ENCODE peak calls at places on chromosomes 2 and 18, in six cellular contexts. G, S, Y, B, D and X are unnamed samples.

GRCh38 chr2:147818741-147819140 is 26.1 kb upstream of the ACVR2A start:
- DNase-seq in G (no peak), S (no peak), Y (no peak), B (no peak), D (no peak), X (peak; percentile 42)

GRCh38 chr2:206783718-206784117 is 18.3 kb downstream of the FASTKD2 start:
- DNase-seq in G (no peak), S (no peak), Y (no peak), B (no peak), D (no peak), X (no peak)

GRCh38 chr2:28366496-28367282 is 26.0 kb upstream of the FOSL2 start:
- DNase-seq in G (no peak), S (no peak), Y (no peak), B (peak; percentile 40), D (peak; percentile 29), X (no peak)

GRCh38 chr2:172751564-172751963 is 15.9 kb downstream of the RAPGEF4 start:
- DNase-seq in G (no peak), S (no peak), Y (no peak), B (no peak), D (no peak), X (no peak)

GRCh38 chr2:201939366-201939985 is 94.2 kb upstream of the FZD7 start:
- DNase-seq in G (no peak), S (no peak), Y (no peak), B (no peak), D (no peak), X (no peak)

GRCh38 chr2:205650450-205650849 is 31.9 kb upstream of the NRP2 start:
- DNase-seq in G (no peak), S (no peak), Y (no peak), B (no peak), D (peak; percentile 53), X (peak; percentile 88)

GRCh38 chr18:58174285-58174684 is 130.3 kb downstream of the NEDD4L start:
- DNase-seq in G (no peak), S (no peak), Y (no peak), B (no peak), D (no peak), X (no peak)

GRCh38 chr2:204871246-204871953 is 326.1 kb downstream of the PARD3B start:
- DNase-seq in G (no peak), S (no peak), Y (no peak), B (no peak), D (no peak), X (peak; percentile 58)

GRCh38 chr2:7593286-7593685 is 676.1 kb downstream of the RNF144A start:
- DNase-seq in G (no peak), S (no peak), Y (no peak), B (no peak), D (no peak), X (no peak)

GRCh38 chr2:149068996-149069888 is 30.7 kb downstream of the LYPD6B start:
- DNase-seq in G (no peak), S (no peak), Y (no peak), B (no peak), D (peak; percentile 54), X (peak; percentile 33)

GRCh38 chr2:144015655-144016245 is 504.2 kb downstream of the ZEB2 start:
- DNase-seq in G (no peak), S (no peak), Y (no peak), B (no peak), D (peak; percentile 93), X (peak; percentile 97)

GRCh38 chr2:207275779-207276178 is 110.0 kb upstream of the KLF7 start:
- DNase-seq in G (no peak), S (no peak), Y (no peak), B (no peak), D (no peak), X (no peak)

GRCh38 chr2:110735366-110735765 is 3.0 kb downstream of the ACOXL start:
- DNase-seq in G (no peak), S (no peak), Y (no peak), B (no peak), D (no peak), X (peak; percentile 30)

GRCh38 chr2:222939208-222939846 is 78.5 kb downstream of the ACSL3 start:
- DNase-seq in G (no peak), S (no peak), Y (no peak), B (peak; percentile 38), D (peak; percentile 85), X (peak; percentile 71)

DNA sequence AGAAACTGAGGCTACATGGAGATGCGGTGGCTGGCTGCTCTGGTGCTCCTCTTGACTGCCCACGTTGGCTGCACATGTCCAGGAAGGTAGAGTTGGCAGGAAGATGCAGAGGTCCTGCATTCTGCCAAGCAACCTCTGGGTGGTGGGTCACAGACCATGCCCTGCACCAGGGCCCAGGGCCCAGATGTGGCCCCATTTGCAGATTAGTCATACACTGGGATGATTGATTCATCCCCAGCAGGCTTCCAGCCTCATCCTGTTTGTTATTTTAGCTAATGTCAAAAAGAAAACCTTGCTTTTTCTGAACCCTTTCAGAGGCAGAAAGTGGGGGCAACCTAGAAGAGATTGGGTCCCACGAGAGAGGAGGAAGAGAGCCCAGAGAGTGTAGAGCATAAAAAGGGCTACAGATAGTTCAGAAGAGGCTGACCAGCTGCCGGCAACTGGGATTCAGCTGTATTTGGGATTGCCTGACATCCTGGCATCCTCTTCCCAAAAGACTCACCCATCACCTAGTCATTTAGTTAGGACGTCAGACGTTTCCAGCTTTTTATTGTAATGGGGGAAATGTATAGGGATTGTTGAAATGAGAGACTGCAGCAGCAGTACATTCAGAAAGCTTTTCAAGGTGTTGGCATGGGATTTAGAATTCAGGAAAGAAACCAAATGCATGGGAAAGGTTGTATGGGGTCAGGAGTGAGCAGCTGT is 101.9 kb downstream of the CTIF start:
- DNase-seq in G (no peak), S (no peak), Y (no peak), B (no peak), D (peak; percentile 35), X (peak; percentile 7)
- TF ChIP-seq CTCF in G (no peak), S (no peak), Y (no peak), B (no peak), D (peak; percentile 43), X (no peak)

GRCh38 chr18:77099501-77100370 is 32.8 kb downstream of the MBP start:
- DNase-seq in G (no peak), S (no peak), Y (no peak), B (peak; percentile 74), D (no peak), X (no peak)

GRCh38 chr18:77100751-77101355 is 31.7 kb downstream of the MBP start:
- DNase-seq in G (no peak), S (no peak), Y (no peak), B (no peak), D (no peak), X (peak; percentile 73)

GRCh38 chr18:77098033-77098432 is 34.5 kb downstream of the MBP start:
- DNase-seq in G (no peak), S (no peak), Y (no peak), B (no peak), D (no peak), X (peak; percentile 56)

GRCh38 chr18:77096936-77097886 is 35.4 kb downstream of the MBP start:
- DNase-seq in G (no peak), S (no peak), Y (no peak), B (no peak), D (no peak), X (no peak)

GRCh38 chr18:77098554-77099174 is 33.9 kb downstream of the MBP start:
- DNase-seq in G (no peak), S (no peak), Y (no peak), B (no peak), D (no peak), X (no peak)
- H3K4me3 ChIP-seq in G (peak overlapping the region; percentile 25), S (peak overlapping the region; percentile 9), Y (no peak overlapping the region), B (no peak overlapping the region), D (peak overlapping the region; percentile 9), X (no peak overlapping the region)

DNA sequence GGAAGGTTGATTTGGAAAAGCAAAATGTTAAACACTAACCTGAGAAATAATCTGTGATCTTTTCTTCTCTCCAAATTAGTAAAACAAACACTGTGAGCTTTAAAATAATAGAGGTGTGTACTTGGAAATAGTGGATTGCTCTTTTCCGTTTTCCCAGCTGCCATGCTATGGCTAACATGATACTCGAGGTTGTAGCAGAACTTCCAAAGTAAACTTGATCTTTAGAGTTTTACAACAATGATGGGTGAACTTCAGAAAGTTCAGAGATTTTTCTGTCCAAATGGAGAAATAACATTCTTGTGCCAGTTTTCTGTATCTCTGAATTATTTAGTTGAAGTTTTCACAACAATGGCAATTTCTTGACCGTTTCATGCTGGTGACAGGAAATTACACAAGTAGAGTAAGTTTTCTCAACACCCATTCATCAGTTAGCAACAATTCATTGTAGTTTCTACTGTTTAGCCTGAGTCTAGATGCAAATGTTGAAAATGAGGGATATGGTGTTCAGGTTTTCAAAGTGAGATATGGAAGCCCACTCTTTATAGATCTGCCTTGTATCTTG is 135.3 kb upstream of the CTAGE1 start:
- DNase-seq in G (no peak), S (no peak), Y (no peak), B (no peak), D (no peak), X (no peak)
- H3K27me3 ChIP-seq in G (no peaks in the 10 kb centered on the region), S (no peaks in the 10 kb centered on the region), Y (no peaks in the 10 kb centered on the region), B (no peaks in the 10 kb centered on the region), D (no peaks in the 10 kb centered on the region), X (peaks cover 4% of the 10 kb centered on the region)

GRCh38 chr2:197499594-197500502 is at the start of the genes HSPD1 and HSPE1:
- DNase-seq in G (peak; percentile 97), S (peak; percentile 98), Y (peak; percentile 100), B (peak; percentile 97), D (peak; percentile 99), X (peak; percentile 95)
- TF ChIP-seq CTCF in G (no peak), S (no peak), Y (no peak), B (no peak), D (no peak), X (no peak)

GRCh38 chr18:5237083-5237722 is 40.1 kb upstream of the AKAIN1 start:
- DNase-seq in G (peak; percentile 15), S (no peak), Y (no peak), B (no peak), D (no peak), X (no peak)

GRCh38 chr18:5237723-5238370 is 40.8 kb upstream of the AKAIN1 start:
- DNase-seq in G (peak; percentile 89), S (peak; percentile 91), Y (peak; percentile 92), B (peak; percentile 82), D (peak; percentile 74), X (peak; percentile 67)

GRCh38 chr18:5238371-5238758 is 41.3 kb upstream of the AKAIN1 start:
- DNase-seq in G (peak; percentile 25), S (peak; percentile 34), Y (peak; percentile 91), B (peak; percentile 45), D (peak; percentile 9), X (no peak)

GRCh38 chr18:5239447-5239846 is 42.4 kb upstream of the AKAIN1 start:
- DNase-seq in G (no peak), S (no peak), Y (no peak), B (no peak), D (no peak), X (no peak)
- H3K4me3 ChIP-seq in G (peak overlapping the region; percentile 80), S (peak overlapping the region; percentile 93), Y (peak overlapping the region; percentile 90), B (no peak overlapping the region), D (no peak overlapping the region), X (peak overlapping the region; percentile 82)

GRCh38 chr2:232521524-232521923 is 1.3 kb downstream of the PRSS56 start:
- DNase-seq in G (no peak), S (no peak), Y (no peak), B (no peak), D (no peak), X (no peak)
- H3K27me3 ChIP-seq in G (peaks cover 91% of the 10 kb centered on the region), S (no peaks in the 10 kb centered on the region), Y (peaks cover 14% of the 10 kb centered on the region), B (peaks cover 27% of the 10 kb centered on the region), D (peaks cover 60% of the 10 kb centered on the region), X (peaks cover 21% of the 10 kb centered on the region)